ENCODE peak calls at places on chromosomes 12 and 14, in five cellular contexts. One of them, this sample, is unnamed.

GRCh38 chr12:58372298-58372697 is 430.9 kb downstream of the ATP23 start:
- DNase-seq in GM12878: peak
- DNase-seq in HCT116: no peak
- DNase-seq in HepG2: no peak
- DNase-seq in H1: no peak
- DNase-seq in this sample: no peak

GRCh38 chr14:66543996-66544395 is 36.0 kb downstream of the GPHN start:
- DNase-seq in GM12878: no peak
- DNase-seq in HCT116: no peak
- DNase-seq in HepG2: no peak
- DNase-seq in H1: no peak
- DNase-seq in this sample: no peak

GRCh38 chr12:116559330-116560080 is at the start of gene MAP1LC3B2:
- DNase-seq in GM12878: peak
- DNase-seq in HCT116: peak
- DNase-seq in HepG2: peak
- DNase-seq in H1: no peak
- DNase-seq in this sample: no peak

GRCh38 chr14:59678352-59678751 is 101.7 kb upstream of the CCDC175 start:
- DNase-seq in GM12878: no peak
- DNase-seq in HCT116: no peak
- DNase-seq in HepG2: no peak
- DNase-seq in H1: no peak
- DNase-seq in this sample: no peak

GRCh38 chr12:40192704-40193255 is 32.0 kb upstream of the LRRK2 start:
- DNase-seq in GM12878: peak
- DNase-seq in HCT116: no peak
- DNase-seq in HepG2: no peak
- DNase-seq in H1: no peak
- DNase-seq in this sample: no peak

GRCh38 chr12:123657211-123657610 is 13.7 kb upstream of the TCTN2 start:
- DNase-seq in GM12878: no peak
- DNase-seq in HCT116: no peak
- DNase-seq in HepG2: no peak
- DNase-seq in H1: no peak
- DNase-seq in this sample: no peak

GRCh38 chr12:7832059-7832696 is 40.5 kb downstream of the SLC2A14 start:
- DNase-seq in GM12878: no peak
- DNase-seq in HCT116: peak
- DNase-seq in HepG2: peak
- DNase-seq in H1: no peak
- DNase-seq in this sample: peak

GRCh38 chr14:31968107-31968810 is 108.8 kb upstream of the ARHGAP5 start:
- DNase-seq in GM12878: peak
- DNase-seq in HCT116: no peak
- DNase-seq in HepG2: peak
- DNase-seq in H1: no peak
- DNase-seq in this sample: no peak

GRCh38 chr12:71581206-71581605 is 82.4 kb downstream of the ZFC3H1 start:
- DNase-seq in GM12878: no peak
- DNase-seq in HCT116: no peak
- DNase-seq in HepG2: no peak
- DNase-seq in H1: no peak
- DNase-seq in this sample: no peak

GRCh38 chr14:31543969-31544799 is 17.0 kb upstream of the NUBPL start:
- DNase-seq in GM12878: no peak
- DNase-seq in HCT116: peak
- DNase-seq in HepG2: peak
- DNase-seq in H1: no peak
- DNase-seq in this sample: peak

GRCh38 chr14:51018521-51018920 is 74.2 kb upstream of the PYGL start:
- DNase-seq in GM12878: no peak
- DNase-seq in HCT116: no peak
- DNase-seq in HepG2: no peak
- DNase-seq in H1: no peak
- DNase-seq in this sample: no peak

GRCh38 chr12:96578526-96579125 is 89.2 kb downstream of the CFAP54 start:
- DNase-seq in GM12878: peak
- DNase-seq in HCT116: peak
- DNase-seq in HepG2: peak
- DNase-seq in H1: no peak
- DNase-seq in this sample: peak

GRCh38 chr12:52701281-52701680 is 2.0 kb downstream of the KRT77 start:
- DNase-seq in GM12878: no peak
- DNase-seq in HCT116: no peak
- DNase-seq in HepG2: no peak
- DNase-seq in H1: no peak
- DNase-seq in this sample: no peak

GRCh38 chr14:41280745-41281144 is 325.9 kb upstream of the LRFN5 start:
- DNase-seq in GM12878: no peak
- DNase-seq in HCT116: no peak
- DNase-seq in HepG2: no peak
- DNase-seq in H1: no peak
- DNase-seq in this sample: no peak

GRCh38 chr12:11765817-11766794 is 116.6 kb downstream of the ETV6 start:
- DNase-seq in GM12878: peak
- DNase-seq in HCT116: no peak
- DNase-seq in HepG2: no peak
- DNase-seq in H1: no peak
- DNase-seq in this sample: no peak

GRCh38 chr12:92560713-92561542 is 141.9 kb upstream of the PLEKHG7 start:
- DNase-seq in GM12878: no peak
- DNase-seq in HCT116: no peak
- DNase-seq in HepG2: no peak
- DNase-seq in H1: no peak
- DNase-seq in this sample: no peak

GRCh38 chr12:132803883-132804282 is 24.8 kb downstream of the GOLGA3 start:
- DNase-seq in GM12878: no peak
- DNase-seq in HCT116: no peak
- DNase-seq in HepG2: no peak
- DNase-seq in H1: no peak
- DNase-seq in this sample: no peak

GRCh38 chr12:124914392-124915248 is at the start of gene UBC:
- DNase-seq in GM12878: no peak
- DNase-seq in HCT116: peak
- DNase-seq in HepG2: peak
- DNase-seq in H1: no peak
- DNase-seq in this sample: peak

GRCh38 chr12:108711486-108712163 is 19.7 kb downstream of the CORO1C start:
- DNase-seq in GM12878: no peak
- DNase-seq in HCT116: no peak
- DNase-seq in HepG2: no peak
- DNase-seq in H1: no peak
- DNase-seq in this sample: no peak

GRCh38 chr14:69042309-69043006 is 63.4 kb upstream of the ACTN1 start:
- DNase-seq in GM12878: no peak
- DNase-seq in HCT116: no peak
- DNase-seq in HepG2: no peak
- DNase-seq in H1: no peak
- DNase-seq in this sample: no peak

GRCh38 chr12:64480148-64480547 is 28.2 kb downstream of the TBK1 start:
- DNase-seq in GM12878: no peak
- DNase-seq in HCT116: no peak
- DNase-seq in HepG2: no peak
- DNase-seq in H1: no peak
- DNase-seq in this sample: no peak

GRCh38 chr14:79567306-79567705 is 644.0 kb downstream of the DIO2 start:
- DNase-seq in GM12878: no peak
- DNase-seq in HCT116: no peak
- DNase-seq in HepG2: no peak
- DNase-seq in H1: no peak
- DNase-seq in this sample: no peak

GRCh38 chr14:49849213-49849847 is 3.3 kb downstream of the NEMF start:
- DNase-seq in GM12878: no peak
- DNase-seq in HCT116: no peak
- DNase-seq in HepG2: no peak
- DNase-seq in H1: no peak
- DNase-seq in this sample: no peak

GRCh38 chr12:12025799-12026386 is 44.8 kb upstream of the BCL2L14 start:
- DNase-seq in GM12878: no peak
- DNase-seq in HCT116: no peak
- DNase-seq in HepG2: no peak
- DNase-seq in H1: no peak
- DNase-seq in this sample: no peak

GRCh38 chr12:55681142-55682077 is 26.3 kb downstream of the ITGA7 start:
- DNase-seq in GM12878: no peak
- DNase-seq in HCT116: peak
- DNase-seq in HepG2: peak
- DNase-seq in H1: peak
- DNase-seq in this sample: peak

GRCh38 chr14:100471451-100472093 is 115.6 kb downstream of the BEGAIN start:
- DNase-seq in GM12878: no peak
- DNase-seq in HCT116: peak
- DNase-seq in HepG2: no peak
- DNase-seq in H1: no peak
- DNase-seq in this sample: peak

GRCh38 chr12:613996-614726 is 49.1 kb downstream of the NINJ2 start:
- DNase-seq in GM12878: no peak
- DNase-seq in HCT116: no peak
- DNase-seq in HepG2: peak
- DNase-seq in H1: no peak
- DNase-seq in this sample: peak

GRCh38 chr12:57816001-57816854 is 2.3 kb downstream of the AVIL start:
- DNase-seq in GM12878: no peak
- DNase-seq in HCT116: no peak
- DNase-seq in HepG2: no peak
- DNase-seq in H1: no peak
- DNase-seq in this sample: no peak

GRCh38 chr14:26175659-26176058 is 422.2 kb downstream of the NOVA1 start:
- DNase-seq in GM12878: no peak
- DNase-seq in HCT116: no peak
- DNase-seq in HepG2: no peak
- DNase-seq in H1: no peak
- DNase-seq in this sample: no peak

DNA sequence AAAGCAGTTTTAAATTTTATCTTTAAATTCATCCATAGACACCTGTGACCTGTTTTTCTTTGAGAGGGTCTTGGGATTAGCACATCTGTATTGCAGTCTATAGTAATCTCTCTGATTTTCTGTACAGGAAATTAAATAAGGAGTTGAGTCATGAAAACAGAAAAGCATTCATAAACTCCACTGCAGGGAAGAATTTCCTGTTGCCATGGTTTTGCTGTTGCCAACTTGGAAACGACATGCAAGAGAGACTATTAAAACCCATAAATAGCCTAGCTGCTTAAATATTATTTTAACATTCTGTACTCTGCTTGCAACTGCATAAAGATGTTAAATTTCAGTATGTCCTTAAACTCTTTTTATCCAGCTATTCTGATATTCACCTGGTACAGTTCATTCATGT is 281.0 kb upstream of the RGS6 start:
- DNase-seq in GM12878: no peak
- DNase-seq in HCT116: no peak
- DNase-seq in HepG2: no peak
- DNase-seq in H1: no peak
- DNase-seq in this sample: no peak
- TF ChIP-seq JUND in GM12878: no peak
- TF ChIP-seq JUND in HCT116: no peak
- TF ChIP-seq JUND in HepG2: no peak
- TF ChIP-seq JUND in H1: no peak
- TF ChIP-seq JUND in this sample: no peak

GRCh38 chr14:73253721-73254120 is 16.4 kb downstream of the PAPLN start:
- DNase-seq in GM12878: no peak
- DNase-seq in HCT116: no peak
- DNase-seq in HepG2: no peak
- DNase-seq in H1: no peak
- DNase-seq in this sample: no peak
- TF ChIP-seq JUND in GM12878: no peak
- TF ChIP-seq JUND in HCT116: no peak
- TF ChIP-seq JUND in HepG2: no peak
- TF ChIP-seq JUND in H1: no peak
- TF ChIP-seq JUND in this sample: no peak

GRCh38 chr14:30069536-30069935 is 141.9 kb upstream of the PRKD1 start:
- DNase-seq in GM12878: no peak
- DNase-seq in HCT116: no peak
- DNase-seq in HepG2: no peak
- DNase-seq in H1: no peak
- DNase-seq in this sample: no peak

DNA sequence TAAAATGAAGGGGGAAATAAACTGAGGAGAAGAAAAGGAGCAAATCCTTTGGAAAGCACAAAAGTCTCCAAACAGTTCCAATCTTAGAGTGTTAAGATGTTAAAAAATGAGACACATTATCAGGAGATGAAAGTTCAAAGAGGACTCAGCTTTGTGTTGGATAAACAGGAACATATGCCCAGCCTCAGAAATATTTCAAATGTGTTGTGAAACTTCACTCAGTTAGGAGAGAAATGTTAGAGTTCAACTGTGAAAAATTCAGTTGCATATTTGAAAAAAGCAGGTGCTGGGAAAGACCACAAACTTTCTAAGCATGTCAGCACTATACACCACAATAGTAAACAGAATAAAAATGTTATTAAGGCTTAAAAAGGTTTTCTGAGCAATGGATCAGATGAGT is 136.8 kb upstream of the PRKD1 start:
- DNase-seq in GM12878: no peak
- DNase-seq in HCT116: no peak
- DNase-seq in HepG2: no peak
- DNase-seq in H1: no peak
- DNase-seq in this sample: no peak
- TF ChIP-seq JUND in GM12878: no peak
- TF ChIP-seq JUND in HCT116: no peak
- TF ChIP-seq JUND in HepG2: no peak
- TF ChIP-seq JUND in H1: no peak
- TF ChIP-seq JUND in this sample: no peak

GRCh38 chr12:25135531-25136154 is 59.3 kb downstream of the DNAI7 start:
- DNase-seq in GM12878: no peak
- DNase-seq in HCT116: peak
- DNase-seq in HepG2: peak
- DNase-seq in H1: no peak
- DNase-seq in this sample: peak
- TF ChIP-seq JUND in GM12878: no peak
- TF ChIP-seq JUND in HCT116: no peak
- TF ChIP-seq JUND in HepG2: no peak
- TF ChIP-seq JUND in H1: no peak
- TF ChIP-seq JUND in this sample: no peak

GRCh38 chr12:50505386-50505827 is 622 bp downstream of the DIP2B start:
- DNase-seq in GM12878: no peak
- DNase-seq in HCT116: no peak
- DNase-seq in HepG2: no peak
- DNase-seq in H1: no peak
- DNase-seq in this sample: peak
- TF ChIP-seq JUND in GM12878: no peak
- TF ChIP-seq JUND in HCT116: no peak
- TF ChIP-seq JUND in HepG2: no peak
- TF ChIP-seq JUND in H1: no peak
- TF ChIP-seq JUND in this sample: no peak

GRCh38 chr12:121576851-121577391 is 3.9 kb downstream of the KDM2B start:
- DNase-seq in GM12878: no peak
- DNase-seq in HCT116: no peak
- DNase-seq in HepG2: peak
- DNase-seq in H1: peak
- DNase-seq in this sample: no peak
- TF ChIP-seq JUND in GM12878: no peak
- TF ChIP-seq JUND in HCT116: no peak
- TF ChIP-seq JUND in HepG2: no peak
- TF ChIP-seq JUND in H1: no peak
- TF ChIP-seq JUND in this sample: no peak

GRCh38 chr12:49414364-49414763 is 47.1 kb downstream of the SPATS2 start:
- DNase-seq in GM12878: no peak
- DNase-seq in HCT116: no peak
- DNase-seq in HepG2: no peak
- DNase-seq in H1: no peak
- DNase-seq in this sample: no peak
- TF ChIP-seq JUND in GM12878: no peak
- TF ChIP-seq JUND in HCT116: no peak
- TF ChIP-seq JUND in HepG2: no peak
- TF ChIP-seq JUND in H1: no peak
- TF ChIP-seq JUND in this sample: no peak

GRCh38 chr12:77724367-77724957 is 106.2 kb upstream of the NAV3 start:
- DNase-seq in GM12878: no peak
- DNase-seq in HCT116: peak
- DNase-seq in HepG2: peak
- DNase-seq in H1: no peak
- DNase-seq in this sample: no peak
- TF ChIP-seq JUND in GM12878: no peak
- TF ChIP-seq JUND in HCT116: no peak
- TF ChIP-seq JUND in HepG2: no peak
- TF ChIP-seq JUND in H1: no peak
- TF ChIP-seq JUND in this sample: no peak

This sample was measured in T47D.